ENCODE peak calls at places on chromosomes 4 and X, in seven cellular contexts. N, K, C, B, L, G and E are unnamed samples.

GRCh38 chrX:132481449-132481848 is 7.4 kb downstream of the MBNL3 start:
- DNase-seq in N (no peak), K (no peak), C (no peak), B (no peak), L (no peak), G (no peak), E (no peak)

GRCh38 chr4:20248155-20248558 is 3.5 kb upstream of the SLIT2 start:
- DNase-seq in N (no peak), K (no peak), C (peak; percentile 12), B (peak; percentile 1), L (peak; percentile 66), G (no peak), E (no peak)

GRCh38 chr4:137647375-137647774 is 115.1 kb upstream of the PCDH18 start:
- DNase-seq in N (no peak), K (no peak), C (no peak), B (no peak), L (no peak), G (no peak), E (no peak)

GRCh38 chrX:25524150-25524549 is 508.4 kb upstream of the ARX start:
- DNase-seq in N (no peak), K (no peak), C (no peak), B (peak; percentile 82), L (no peak), G (no peak), E (no peak)

GRCh38 chr4:39908284-39908683 is 69.4 kb downstream of the PDS5A start:
- DNase-seq in N (no peak), K (no peak), C (no peak), B (no peak), L (peak; percentile 33), G (no peak), E (no peak)

GRCh38 chr4:113335771-113336170 is 286.3 kb downstream of the ANK2 start:
- DNase-seq in N (no peak), K (no peak), C (no peak), B (no peak), L (no peak), G (no peak), E (no peak)

GRCh38 chr4:33882246-33882990 is 2361.9 kb downstream of the ARAP2 start:
- DNase-seq in N (no peak), K (no peak), C (no peak), B (no peak), L (peak; percentile 3), G (no peak), E (no peak)

GRCh38 chr4:76213415-76214268 is at the start of gene SCARB2:
- DNase-seq in N (peak; percentile 73), K (peak; percentile 86), C (peak; percentile 71), B (peak; percentile 61), L (peak; percentile 89), G (peak; percentile 93), E (no peak)

GRCh38 chrX:57906790-57907189 is 3.5 kb downstream of the ZXDA start:
- DNase-seq in N (no peak), K (no peak), C (no peak), B (no peak), L (peak; percentile 80), G (no peak), E (no peak)

GRCh38 chr4:15021301-15021700 is 19.0 kb downstream of the CPEB2 start:
- DNase-seq in N (no peak), K (no peak), C (no peak), B (no peak), L (no peak), G (no peak), E (no peak)

GRCh38 chr4:151921371-151921770 is 160.6 kb upstream of the GATB start:
- DNase-seq in N (no peak), K (no peak), C (no peak), B (no peak), L (peak; percentile 38), G (no peak), E (no peak)

GRCh38 chrX:42823443-42823842 is 45.5 kb upstream of the PPP1R2C start:
- DNase-seq in N (no peak), K (no peak), C (no peak), B (no peak), L (no peak), G (no peak), E (no peak)

GRCh38 chrX:120450163-120450562 is 18.9 kb downstream of the LAMP2 start:
- DNase-seq in N (no peak), K (no peak), C (no peak), B (no peak), L (no peak), G (no peak), E (no peak)

GRCh38 chrX:48601741-48602394 is 4.6 kb downstream of the WDR13 start:
- DNase-seq in N (no peak), K (no peak), C (no peak), B (no peak), L (no peak), G (no peak), E (no peak)

GRCh38 chr4:38334791-38335190 is 329.2 kb upstream of the KLF3 start:
- DNase-seq in N (no peak), K (no peak), C (no peak), B (no peak), L (no peak), G (no peak), E (no peak)

GRCh38 chrX:152926279-152926678 is 28.4 kb downstream of the ZNF185 start:
- DNase-seq in N (peak; percentile 21), K (peak; percentile 47), C (peak; percentile 15), B (peak; percentile 75), L (peak; percentile 67), G (no peak), E (no peak)

GRCh38 chrX:103475381-103475780 is 43.9 kb downstream of the RAB40A start:
- DNase-seq in N (no peak), K (no peak), C (no peak), B (no peak), L (peak; percentile 5), G (no peak), E (no peak)

GRCh38 chr4:22539251-22539650 is 23.4 kb upstream of the ADGRA3 start:
- DNase-seq in N (no peak), K (no peak), C (no peak), B (no peak), L (no peak), G (no peak), E (no peak)

GRCh38 chr4:183074288-183074990 is 24.6 kb upstream of the WWC2 start:
- DNase-seq in N (no peak), K (no peak), C (no peak), B (peak; percentile 31), L (peak; percentile 80), G (no peak), E (no peak)

GRCh38 chrX:133297284-133297683 is 79.1 kb upstream of the TFDP3 start:
- DNase-seq in N (no peak), K (no peak), C (no peak), B (no peak), L (peak; percentile 90), G (no peak), E (no peak)

GRCh38 chr4:74364649-74365491 is at the start of gene EREG:
- DNase-seq in N (no peak), K (peak; percentile 42), C (no peak), B (no peak), L (peak; percentile 68), G (no peak), E (no peak)

GRCh38 chrX:65894138-65894537 is 145.7 kb downstream of the VSIG4 start:
- DNase-seq in N (peak; percentile 52), K (no peak), C (no peak), B (no peak), L (no peak), G (no peak), E (no peak)

GRCh38 chrX:32116047-32116446 is 1044.2 kb upstream of the FTHL17 start:
- DNase-seq in N (no peak), K (no peak), C (no peak), B (no peak), L (no peak), G (no peak), E (no peak)

GRCh38 chrX:8504451-8504850 is 39.8 kb downstream of the VCX3B start:
- DNase-seq in N (no peak), K (no peak), C (no peak), B (no peak), L (peak; percentile 95), G (no peak), E (no peak)

GRCh38 chrX:40402771-40403533 is 177.8 kb upstream of the ATP6AP2 start:
- DNase-seq in N (no peak), K (peak; percentile 20), C (peak; percentile 15), B (no peak), L (peak; percentile 58), G (peak; percentile 64), E (no peak)

GRCh38 chr4:19774690-19775256 is 476.9 kb upstream of the SLIT2 start:
- DNase-seq in N (no peak), K (no peak), C (no peak), B (no peak), L (peak; percentile 8), G (no peak), E (no peak)

GRCh38 chr4:150297861-150298474 is 219.7 kb downstream of the DCLK2 start:
- DNase-seq in N (no peak), K (peak; percentile 53), C (peak; percentile 67), B (peak; percentile 41), L (peak; percentile 53), G (no peak), E (no peak)

GRCh38 chr4:3226467-3226866 is 22.5 kb upstream of the MSANTD1 start:
- DNase-seq in N (no peak), K (peak; percentile 34), C (no peak), B (no peak), L (no peak), G (no peak), E (no peak)
- H3K27ac ChIP-seq in N (peak overlapping the region; percentile 60), K (peak overlapping the region; percentile 15), C (no peak overlapping the region), B (peak overlapping the region; percentile 35), L (no peak overlapping the region), G (no peak overlapping the region), E (no peak overlapping the region)

DNA sequence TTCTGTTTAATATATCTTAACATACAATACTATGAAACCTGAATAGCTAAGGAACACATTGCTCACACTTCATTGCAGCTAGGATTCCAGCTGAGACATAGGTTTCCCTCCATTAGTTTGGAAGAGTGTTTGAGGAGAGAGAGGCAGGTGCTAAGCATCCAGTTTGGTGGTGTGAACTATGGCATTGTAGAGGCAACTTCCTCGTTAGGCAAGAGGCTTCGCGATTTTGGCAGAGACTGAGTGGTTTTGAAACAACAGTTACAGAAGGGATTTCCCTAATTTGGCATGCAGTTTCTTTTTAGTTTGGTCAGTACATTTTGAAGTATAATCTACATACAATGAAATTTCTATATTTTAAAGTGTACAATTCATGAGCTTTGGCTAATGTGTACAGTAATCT is 117.1 kb upstream of the BMP3 start:
- DNase-seq in N (no peak), K (no peak), C (no peak), B (no peak), L (no peak), G (no peak), E (no peak)
- H3K27ac ChIP-seq in N (no peak overlapping the region), K (no peak overlapping the region), C (no peak overlapping the region), B (no peak overlapping the region), L (no peak overlapping the region), G (no peak overlapping the region), E (no peak overlapping the region)

GRCh38 chr4:142567199-142567598 is 278.9 kb downstream of the INPP4B start:
- DNase-seq in N (peak; percentile 33), K (no peak), C (no peak), B (no peak), L (peak; percentile 22), G (no peak), E (no peak)
- H3K27ac ChIP-seq in N (peak overlapping the region; percentile 81), K (peak overlapping the region; percentile 68), C (no peak overlapping the region), B (no peak overlapping the region), L (no peak overlapping the region), G (peak overlapping the region; percentile 51), E (no peak overlapping the region)

DNA sequence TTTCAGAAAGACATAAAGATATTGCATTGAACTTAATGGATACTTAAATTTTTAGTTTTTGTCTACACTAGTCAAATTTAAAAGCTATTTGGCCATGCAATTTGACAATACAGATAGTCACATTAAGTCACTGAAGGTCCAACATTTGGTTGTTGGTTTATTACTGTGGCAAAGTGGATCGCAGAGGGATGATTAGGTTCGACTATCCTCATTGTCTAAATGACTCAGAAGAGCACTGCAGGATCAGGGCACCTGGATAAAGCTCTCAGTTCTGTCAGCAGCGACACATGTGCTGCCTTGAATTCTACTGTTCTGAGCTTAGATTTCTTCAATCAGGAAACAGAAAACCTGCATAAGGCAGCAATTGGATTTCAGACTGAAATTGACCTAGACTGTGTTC is 130.7 kb downstream of the AMELX start:
- DNase-seq in N (no peak), K (no peak), C (no peak), B (no peak), L (no peak), G (no peak), E (no peak)
- H3K27ac ChIP-seq in N (no peak overlapping the region), K (no peak overlapping the region), C (no peak overlapping the region), B (no peak overlapping the region), L (peak overlapping the region; percentile 65), G (no peak overlapping the region), E (no peak overlapping the region)